ENCODE peak calls at places on chromosomes 2 and 18, in nine cellular contexts. G, D, B, U, Q, Y, H, E and W are unnamed samples.

GRCh38 chr2:1168856-1169255 is 218.2 kb downstream of the SNTG2 start:
- DNase-seq in D (no peak), Y (no peak), H (no peak), Q (no peak), E (peak), U (no peak), B (no peak), G (no peak), W (no peak)

GRCh38 chr18:40371673-40372072 is 1583.4 kb upstream of the PIK3C3 start:
- DNase-seq in E (no peak), B (no peak), D (no peak), U (no peak), Q (peak), G (no peak), H (no peak), Y (no peak), W (no peak)

GRCh38 chr2:125243074-125243473 is 1218.0 kb downstream of the CNTNAP5 start:
- DNase-seq in H (no peak), E (no peak), Y (no peak), G (no peak), B (no peak), D (no peak), Q (no peak), U (no peak), W (no peak)

GRCh38 chr2:237640493-237640998 is 13.2 kb downstream of the LRRFIP1 start:
- DNase-seq in E (no peak), Q (no peak), G (no peak), Y (no peak), H (no peak), B (no peak), U (no peak), D (no peak), W (no peak)

GRCh38 chr2:218002792-218003191 is at the start of gene TNS1:
- DNase-seq in U (no peak), Q (peak), D (peak), B (peak), Y (peak), G (peak), E (no peak), H (no peak), W (peak)

GRCh38 chr2:78486565-78486964 is 538.9 kb upstream of the REG3G start:
- DNase-seq in U (no peak), G (no peak), Q (no peak), D (no peak), B (no peak), E (no peak), Y (no peak), H (no peak), W (no peak)

GRCh38 chr18:3012306-3012919 is 531 bp downstream of the LPIN2 start:
- DNase-seq in E (peak), U (no peak), G (peak), Q (peak), Y (peak), D (peak), B (peak), H (peak), W (peak)

GRCh38 chr2:128305555-128306080 is 13.1 kb downstream of the HS6ST1 start:
- DNase-seq in B (peak), H (no peak), Q (peak), Y (no peak), G (no peak), E (no peak), U (no peak), D (peak), W (no peak)

GRCh38 chr2:209933499-209934458 is 68.7 kb upstream of the RPE start:
- DNase-seq in B (no peak), D (no peak), E (no peak), G (no peak), H (no peak), Y (no peak), Q (peak), U (peak), W (no peak)

GRCh38 chr18:79900610-79901570 is 50.6 kb downstream of the SLC66A2 start:
- DNase-seq in Y (no peak), G (peak), D (peak), Q (no peak), B (peak), U (peak), E (peak), H (no peak), W (no peak)

GRCh38 chr2:25347205-25347815 is 5.6 kb upstream of the DNMT3A start:
- DNase-seq in E (peak), H (no peak), D (no peak), G (no peak), Q (peak), B (no peak), U (no peak), Y (no peak), W (no peak)

GRCh38 chr2:66547887-66548286 is 113.0 kb downstream of the MEIS1 start:
- DNase-seq in H (no peak), G (no peak), D (no peak), E (no peak), U (no peak), B (no peak), Q (no peak), Y (no peak), W (no peak)

GRCh38 chr2:128612628-128613027 is 294.0 kb upstream of the HS6ST1 start:
- DNase-seq in Y (no peak), Q (no peak), G (no peak), E (no peak), B (peak), U (no peak), D (peak), H (no peak), W (no peak)

GRCh38 chr2:198657520-198658121 is 800.1 kb downstream of the SATB2 start:
- DNase-seq in U (no peak), Y (no peak), G (peak), Q (peak), E (peak), H (no peak), D (no peak), B (no peak), W (no peak)

GRCh38 chr2:101773137-101773536 is 75.6 kb downstream of the MAP4K4 start:
- DNase-seq in U (no peak), G (no peak), D (no peak), Y (no peak), Q (no peak), H (no peak), B (no peak), E (no peak), W (no peak)

GRCh38 chr18:38790786-38791185 is 1225.2 kb upstream of the CELF4 start:
- DNase-seq in B (no peak), D (no peak), E (no peak), U (no peak), Q (no peak), Y (no peak), H (no peak), G (no peak), W (no peak)

GRCh38 chr2:69021027-69021426 is 8.0 kb downstream of the ANTXR1 start:
- DNase-seq in Y (no peak), E (no peak), U (no peak), G (no peak), Q (no peak), H (no peak), B (no peak), D (no peak), W (no peak)

GRCh38 chr2:126994340-126994777 is 95.7 kb downstream of the TEX51 start:
- DNase-seq in G (no peak), E (no peak), Q (no peak), B (no peak), U (no peak), H (no peak), Y (no peak), D (no peak), W (no peak)

GRCh38 chr2:61538920-61539559 is 884 bp upstream of the XPO1 start:
- DNase-seq in G (peak), E (no peak), U (no peak), H (peak), Q (peak), D (peak), Y (peak), B (no peak), W (peak)

GRCh38 chr2:85888020-85888744 is 608 bp downstream of the ST3GAL5 start:
- DNase-seq in U (peak), Q (no peak), H (peak), D (peak), G (peak), Y (peak), E (peak), B (peak), W (no peak)

GRCh38 chr2:25197336-25198208 is 29.2 kb upstream of the POMC start:
- DNase-seq in G (no peak), D (no peak), B (peak), E (no peak), Y (no peak), Q (peak), U (no peak), H (no peak), W (no peak)

GRCh38 chr2:72023678-72024390 is 123.8 kb downstream of the CYP26B1 start:
- DNase-seq in E (no peak), Q (no peak), U (no peak), B (no peak), D (no peak), H (no peak), Y (no peak), G (no peak), W (peak)

GRCh38 chr2:5190023-5190422 is 502.2 kb upstream of the SOX11 start:
- DNase-seq in H (no peak), E (no peak), D (no peak), G (no peak), Y (no peak), B (no peak), U (no peak), Q (no peak), W (no peak)

GRCh38 chr2:202069189-202070050 is 3.6 kb upstream of the KIAA2012 start:
- DNase-seq in U (no peak), Q (no peak), E (no peak), B (no peak), G (no peak), H (no peak), Y (no peak), D (no peak), W (no peak)

GRCh38 chr2:3181416-3182010 is 196.1 kb downstream of the EIPR1 start:
- DNase-seq in G (no peak), U (no peak), Q (no peak), E (no peak), Y (no peak), D (no peak), H (no peak), B (no peak), W (no peak)

GRCh38 chr2:52658598-52658997 is 1109.0 kb upstream of the CHAC2 start:
- DNase-seq in B (no peak), Y (no peak), H (no peak), U (no peak), D (no peak), Q (peak), G (no peak), E (no peak), W (no peak)

GRCh38 chr2:112867701-112868631 is 31.4 kb upstream of the IL1B start:
- DNase-seq in Y (no peak), E (no peak), G (no peak), B (no peak), Q (no peak), U (no peak), H (no peak), D (no peak), W (no peak)

GRCh38 chr2:46963961-46964673 is 48.5 kb upstream of the MCFD2 start:
- DNase-seq in D (no peak), E (no peak), Q (peak), H (no peak), B (no peak), Y (no peak), U (no peak), G (no peak), W (no peak)

GRCh38 chr2:127508621-127509034 is 17.7 kb downstream of the IWS1 start:
- DNase-seq in E (no peak), B (no peak), Y (peak), H (no peak), Q (peak), D (peak), U (peak), G (peak), W (peak)

GRCh38 chr2:59184281-59185020 is 943.3 kb upstream of the FANCL start:
- DNase-seq in H (no peak), G (no peak), D (no peak), B (no peak), Q (no peak), Y (no peak), E (no peak), U (no peak), W (no peak)

DNA sequence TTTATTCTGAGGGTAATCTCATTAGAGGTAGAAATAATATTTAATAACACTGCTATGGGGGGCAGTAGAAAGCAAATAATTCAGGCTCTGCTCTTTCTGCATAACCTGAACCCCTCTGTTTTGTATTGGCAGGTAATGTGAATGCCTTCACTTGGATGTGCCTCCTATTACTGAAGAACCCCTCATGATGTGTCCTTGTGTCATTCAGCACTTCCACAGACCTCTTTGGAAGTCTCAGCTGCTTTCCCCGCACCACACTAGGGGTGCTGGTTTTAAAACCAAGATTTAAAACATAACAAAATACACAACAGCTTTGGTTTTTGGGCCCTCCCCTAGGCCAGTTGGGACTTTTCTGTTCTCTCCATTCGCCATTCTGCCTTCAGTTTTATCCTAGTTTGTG is 281.7 kb upstream of the MC4R start:
- DNase-seq in Q (no peak), U (no peak), D (no peak), E (no peak), Y (no peak), H (no peak), B (no peak), G (no peak), W (no peak)
- H3K27ac ChIP-seq in Q (no peak), U (no peak), D (no peak), E (no peak), Y (no peak), H (no peak), B (no peak), G (no peak), W (no peak)

GRCh38 chr2:31205186-31205585 is 12.1 kb downstream of the CAPN14 start:
- DNase-seq in Y (no peak), E (no peak), B (no peak), Q (no peak), U (no peak), H (no peak), D (no peak), G (no peak), W (no peak)

GRCh38 chr2:31204761-31205160 is 12.6 kb downstream of the CAPN14 start:
- DNase-seq in Q (no peak), Y (no peak), G (no peak), B (no peak), E (no peak), H (no peak), U (no peak), D (no peak), W (no peak)

GRCh38 chr2:31208240-31208639 is 9.1 kb downstream of the CAPN14 start:
- DNase-seq in U (no peak), H (no peak), Y (no peak), B (no peak), G (no peak), Q (no peak), E (no peak), D (no peak), W (no peak)

GRCh38 chr2:31205613-31206012 is 11.7 kb downstream of the CAPN14 start:
- DNase-seq in E (no peak), Y (no peak), U (no peak), Q (no peak), H (no peak), G (no peak), B (no peak), D (no peak), W (no peak)

GRCh38 chr2:31207790-31208189 is 9.5 kb downstream of the CAPN14 start:
- DNase-seq in D (no peak), Q (no peak), B (no peak), Y (no peak), U (no peak), G (no peak), H (no peak), E (peak), W (no peak)
- H3K27ac ChIP-seq in D (no peak), Q (no peak), B (no peak), Y (no peak), U (no peak), G (no peak), H (no peak), E (no peak), W (no peak)

DNA sequence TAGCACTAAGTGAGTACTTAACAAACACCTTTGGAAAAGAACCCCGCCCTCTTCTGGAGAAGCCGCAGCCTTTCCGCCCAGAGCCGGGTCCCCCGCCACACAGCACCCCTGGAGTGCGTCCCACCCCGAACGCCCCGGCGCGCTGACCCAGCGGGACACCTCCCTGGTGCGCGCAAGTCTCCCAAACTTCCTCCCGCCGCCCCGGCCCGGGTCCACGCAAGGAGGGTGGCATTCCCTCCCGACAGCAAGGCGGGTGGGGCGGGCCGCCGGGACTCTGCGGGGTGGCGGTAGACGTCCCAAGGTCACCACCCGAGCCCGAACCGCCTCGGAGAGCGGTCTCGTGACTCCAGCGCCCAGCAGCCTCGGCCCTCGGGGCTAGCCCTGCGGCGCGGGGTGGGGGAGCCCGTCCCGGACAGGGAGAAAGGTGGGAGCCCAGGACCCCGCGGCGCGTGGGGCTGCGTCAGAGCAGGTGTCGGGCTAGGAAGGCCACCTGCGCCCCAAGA is 598 bp downstream of the CCDC93 start:
- DNase-seq in G (peak), B (peak), H (peak), Y (peak), D (peak), E (peak), Q (peak), U (peak), W (peak)
- H3K27ac ChIP-seq in G (peak), B (peak), H (peak), Y (peak), D (peak), E (no peak), Q (peak), U (peak), W (peak)

DNA sequence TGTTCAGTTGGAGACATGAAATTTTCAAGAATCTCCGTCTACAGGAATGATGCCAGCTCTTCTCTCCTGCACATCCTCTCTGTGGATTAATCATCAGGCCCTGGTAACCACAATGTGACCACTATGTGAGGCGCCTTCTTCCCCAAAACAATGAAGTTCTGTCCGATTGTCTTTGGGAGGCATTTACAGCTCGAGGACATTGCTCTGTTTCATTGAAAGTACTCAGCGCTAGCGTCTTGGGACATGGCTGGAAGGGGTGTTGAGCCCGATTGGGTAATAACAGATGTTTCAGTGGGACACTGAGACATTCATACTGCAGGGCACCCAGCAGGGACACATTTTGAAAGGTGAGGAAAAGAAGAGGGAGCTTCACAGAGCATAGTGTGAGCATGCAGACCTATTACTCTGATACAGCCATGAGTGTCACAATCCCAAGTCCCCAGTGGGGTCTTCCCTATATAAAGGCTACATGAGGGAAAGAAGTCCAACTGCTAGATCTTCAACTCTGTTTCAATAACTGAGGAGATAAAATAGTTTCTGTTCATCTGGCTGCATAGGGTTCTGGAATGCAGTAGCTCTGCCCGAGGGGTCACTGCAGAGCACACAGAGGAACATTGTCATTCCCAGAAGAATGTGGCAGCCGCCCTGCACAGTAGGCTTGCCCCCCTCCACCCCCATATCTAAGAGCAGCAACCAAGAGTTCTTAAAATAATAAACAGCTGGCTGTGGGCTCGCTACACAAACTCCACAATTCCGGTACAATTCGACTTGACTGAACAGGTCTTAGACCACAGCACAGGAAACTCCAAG is 237.3 kb downstream of the OSR1 start:
- DNase-seq in G (no peak), H (no peak), Q (peak), B (no peak), Y (no peak), D (peak), U (no peak), E (no peak), W (no peak)
- H3K27ac ChIP-seq in G (peak), H (no peak), Q (peak), B (no peak), Y (no peak), D (peak), U (no peak), E (peak), W (no peak)

DNA sequence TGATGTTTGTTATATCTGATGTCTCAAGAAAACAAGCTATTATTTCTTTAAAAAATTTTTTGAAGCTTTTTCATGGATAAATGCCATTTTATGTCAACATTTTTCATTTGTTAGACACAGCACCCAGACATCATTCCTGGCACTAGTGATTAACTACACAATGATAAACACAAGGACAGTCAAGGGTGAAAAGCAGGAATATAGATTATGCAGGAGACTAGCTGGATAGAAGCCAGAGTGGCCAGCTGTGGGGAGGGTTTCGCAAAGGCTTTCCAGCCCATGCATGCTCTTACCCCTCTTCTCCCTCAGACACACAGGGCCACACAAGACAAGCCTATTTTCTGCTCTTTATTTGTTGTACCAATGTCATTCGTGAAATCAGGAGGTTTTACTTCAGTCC is 127.1 kb upstream of the TTC39C start:
- DNase-seq in Q (peak), B (no peak), G (peak), H (no peak), E (no peak), U (no peak), D (peak), Y (peak), W (no peak)
- H3K27ac ChIP-seq in Q (no peak), B (no peak), G (no peak), H (no peak), E (no peak), U (no peak), D (no peak), Y (no peak), W (no peak)

GRCh38 chr2:160199053-160199452 is 1.0 kb downstream of the ITGB6 start:
- DNase-seq in Q (no peak), Y (no peak), G (no peak), U (no peak), B (no peak), E (no peak), D (no peak), H (no peak), W (no peak)
- H3K27ac ChIP-seq in Q (no peak), Y (no peak), G (no peak), U (no peak), B (no peak), E (no peak), D (no peak), H (no peak), W (no peak)